ENCODE peak calls at places on chromosomes 12 and 14, in six cellular contexts. D, G, A, Q, I and F are unnamed samples.

GRCh38 chr12:47997321-47997720 is 7.0 kb downstream of the COL2A1 start:
- DNase-seq in I (no peak), G (peak; percentile 43), A (no peak), D (no peak), Q (no peak), F (no peak)

GRCh38 chr12:120402217-120402616 is 33.3 kb upstream of the MSI1 start:
- DNase-seq in G (no peak), A (peak; percentile 11), I (no peak), D (peak; percentile 61), Q (no peak), F (no peak)

GRCh38 chr12:12244341-12244740 is 22.5 kb downstream of the LRP6 start:
- DNase-seq in A (no peak), D (no peak), Q (no peak), I (no peak), G (no peak), F (no peak)

GRCh38 chr12:42590324-42590934 is 883 bp upstream of the PRICKLE1 start:
- DNase-seq in D (peak; percentile 25), Q (no peak), I (peak; percentile 4), G (no peak), A (no peak), F (no peak)

GRCh38 chr12:45561488-45561887 is 168.0 kb upstream of the ARID2 start:
- DNase-seq in A (no peak), I (no peak), G (no peak), Q (no peak), D (no peak), F (no peak)

GRCh38 chr12:84805474-84805858 is 107.1 kb downstream of the SLC6A15 start:
- DNase-seq in G (no peak), D (no peak), Q (no peak), I (no peak), A (no peak), F (no peak)

GRCh38 chr12:12527820-12528296 is 34.8 kb downstream of the DUSP16 start:
- DNase-seq in A (no peak), D (no peak), I (no peak), G (no peak), Q (no peak), F (no peak)

GRCh38 chr12:5085896-5086295 is 42.2 kb downstream of the KCNA5 start:
- DNase-seq in Q (no peak), I (no peak), A (peak; percentile 82), G (no peak), D (no peak), F (no peak)

GRCh38 chr12:107894589-107894988 is 120.1 kb downstream of the ASCL4 start:
- DNase-seq in D (no peak), A (no peak), G (no peak), Q (no peak), I (no peak), F (no peak)

GRCh38 chr12:67531051-67531450 is 117.5 kb upstream of the DYRK2 start:
- DNase-seq in D (no peak), G (no peak), A (no peak), Q (no peak), I (no peak), F (no peak)

GRCh38 chr14:91059576-91060471 is 617 bp downstream of the RPS6KA5 start:
- DNase-seq in I (peak; percentile 61), A (peak; percentile 7), D (peak; percentile 54), G (peak; percentile 58), Q (peak; percentile 77), F (peak; percentile 9)

GRCh38 chr12:96258451-96258933 is 64.3 kb downstream of the ELK3 start:
- DNase-seq in Q (peak; percentile 87), G (no peak), I (no peak), A (peak; percentile 95), D (no peak), F (no peak)